ENCODE peak calls at places on chromosomes 4 and X, in nine cellular contexts. One of them, this sample, is unnamed.

GRCh38 chrX:53684415-53685192 is 1.9 kb downstream of the HUWE1 start:
- DNase-seq in HL-60: no peak
- DNase-seq in neural crest cell: no peak
- DNase-seq in nucleus accumbens: no peak
- DNase-seq in OCI-LY7: no peak
- DNase-seq in GM23248: peak
- DNase-seq in CD8-positive, alpha-beta T cell: no peak
- DNase-seq in kidney glomerular epithelial cell: peak
- DNase-seq in anterior cingulate cortex: no peak
- DNase-seq in this sample: no peak

GRCh38 chrX:47637546-47638195 is 7.9 kb upstream of the CFP start:
- DNase-seq in CD8-positive, alpha-beta T cell: no peak
- DNase-seq in kidney glomerular epithelial cell: no peak
- DNase-seq in GM23248: no peak
- DNase-seq in neural crest cell: no peak
- DNase-seq in HL-60: no peak
- DNase-seq in OCI-LY7: no peak
- DNase-seq in nucleus accumbens: no peak
- DNase-seq in anterior cingulate cortex: peak
- DNase-seq in this sample: no peak

GRCh38 chrX:34491126-34491525 is 166.0 kb downstream of the TMEM47 start:
- DNase-seq in GM23248: no peak
- DNase-seq in CD8-positive, alpha-beta T cell: no peak
- DNase-seq in neural crest cell: no peak
- DNase-seq in anterior cingulate cortex: no peak
- DNase-seq in OCI-LY7: no peak
- DNase-seq in kidney glomerular epithelial cell: no peak
- DNase-seq in HL-60: no peak
- DNase-seq in nucleus accumbens: no peak
- DNase-seq in this sample: no peak

GRCh38 chr4:85740431-85740861 is 265.5 kb downstream of the ARHGAP24 start:
- DNase-seq in nucleus accumbens: no peak
- DNase-seq in HL-60: no peak
- DNase-seq in GM23248: peak
- DNase-seq in anterior cingulate cortex: no peak
- DNase-seq in kidney glomerular epithelial cell: no peak
- DNase-seq in OCI-LY7: no peak
- DNase-seq in CD8-positive, alpha-beta T cell: no peak
- DNase-seq in neural crest cell: no peak
- DNase-seq in this sample: no peak

GRCh38 chr4:111228874-111229273 is 606.0 kb upstream of the PITX2 start:
- DNase-seq in nucleus accumbens: no peak
- DNase-seq in CD8-positive, alpha-beta T cell: no peak
- DNase-seq in OCI-LY7: no peak
- DNase-seq in HL-60: no peak
- DNase-seq in neural crest cell: no peak
- DNase-seq in GM23248: peak
- DNase-seq in kidney glomerular epithelial cell: peak
- DNase-seq in anterior cingulate cortex: no peak
- DNase-seq in this sample: no peak

GRCh38 chr4:7778524-7779193 is 161.0 kb downstream of the AFAP1 start:
- DNase-seq in HL-60: no peak
- DNase-seq in GM23248: no peak
- DNase-seq in CD8-positive, alpha-beta T cell: no peak
- DNase-seq in anterior cingulate cortex: no peak
- DNase-seq in kidney glomerular epithelial cell: no peak
- DNase-seq in neural crest cell: no peak
- DNase-seq in OCI-LY7: no peak
- DNase-seq in nucleus accumbens: no peak
- DNase-seq in this sample: no peak

GRCh38 chrX:39152106-39152649 is 350.9 kb downstream of the MID1IP1 start:
- DNase-seq in nucleus accumbens: no peak
- DNase-seq in kidney glomerular epithelial cell: no peak
- DNase-seq in OCI-LY7: peak
- DNase-seq in CD8-positive, alpha-beta T cell: no peak
- DNase-seq in neural crest cell: peak
- DNase-seq in GM23248: peak
- DNase-seq in HL-60: no peak
- DNase-seq in anterior cingulate cortex: no peak
- DNase-seq in this sample: no peak

GRCh38 chr4:76550966-76551780 is 116.1 kb downstream of the SHROOM3 start:
- DNase-seq in neural crest cell: no peak
- DNase-seq in kidney glomerular epithelial cell: peak
- DNase-seq in CD8-positive, alpha-beta T cell: no peak
- DNase-seq in anterior cingulate cortex: no peak
- DNase-seq in OCI-LY7: no peak
- DNase-seq in GM23248: no peak
- DNase-seq in nucleus accumbens: no peak
- DNase-seq in HL-60: no peak
- DNase-seq in this sample: no peak

GRCh38 chr4:5976921-5977320 is 41.3 kb downstream of the C4orf50 start:
- DNase-seq in HL-60: no peak
- DNase-seq in nucleus accumbens: no peak
- DNase-seq in anterior cingulate cortex: no peak
- DNase-seq in neural crest cell: no peak
- DNase-seq in CD8-positive, alpha-beta T cell: no peak
- DNase-seq in kidney glomerular epithelial cell: no peak
- DNase-seq in OCI-LY7: no peak
- DNase-seq in GM23248: no peak
- DNase-seq in this sample: no peak

GRCh38 chrX:20620301-20620700 is 353.6 kb upstream of the RPS6KA3 start:
- DNase-seq in nucleus accumbens: no peak
- DNase-seq in anterior cingulate cortex: no peak
- DNase-seq in GM23248: peak
- DNase-seq in CD8-positive, alpha-beta T cell: no peak
- DNase-seq in HL-60: no peak
- DNase-seq in OCI-LY7: no peak
- DNase-seq in kidney glomerular epithelial cell: no peak
- DNase-seq in neural crest cell: no peak
- DNase-seq in this sample: no peak

GRCh38 chr4:143335979-143336827 is 473 bp upstream of the GAB1 start:
- DNase-seq in OCI-LY7: peak
- DNase-seq in anterior cingulate cortex: peak
- DNase-seq in kidney glomerular epithelial cell: peak
- DNase-seq in nucleus accumbens: peak
- DNase-seq in CD8-positive, alpha-beta T cell: no peak
- DNase-seq in GM23248: peak
- DNase-seq in neural crest cell: peak
- DNase-seq in HL-60: peak
- DNase-seq in this sample: no peak

GRCh38 chr4:17029964-17030363 is 131.5 kb upstream of the LDB2 start:
- DNase-seq in nucleus accumbens: no peak
- DNase-seq in neural crest cell: no peak
- DNase-seq in GM23248: no peak
- DNase-seq in HL-60: no peak
- DNase-seq in OCI-LY7: no peak
- DNase-seq in CD8-positive, alpha-beta T cell: no peak
- DNase-seq in kidney glomerular epithelial cell: no peak
- DNase-seq in anterior cingulate cortex: no peak
- DNase-seq in this sample: no peak

GRCh38 chr4:8700576-8700975 is 108.0 kb downstream of the CPZ start:
- DNase-seq in GM23248: peak
- DNase-seq in nucleus accumbens: no peak
- DNase-seq in OCI-LY7: no peak
- DNase-seq in CD8-positive, alpha-beta T cell: no peak
- DNase-seq in neural crest cell: no peak
- DNase-seq in anterior cingulate cortex: no peak
- DNase-seq in kidney glomerular epithelial cell: no peak
- DNase-seq in HL-60: no peak
- DNase-seq in this sample: no peak

GRCh38 chr4:110518889-110519490 is 43.0 kb downstream of the ENPEP start:
- DNase-seq in nucleus accumbens: no peak
- DNase-seq in anterior cingulate cortex: no peak
- DNase-seq in GM23248: peak
- DNase-seq in CD8-positive, alpha-beta T cell: no peak
- DNase-seq in HL-60: no peak
- DNase-seq in OCI-LY7: peak
- DNase-seq in neural crest cell: peak
- DNase-seq in kidney glomerular epithelial cell: peak
- DNase-seq in this sample: no peak

GRCh38 chr4:61200195-61200990 is at the start of gene ADGRL3:
- DNase-seq in anterior cingulate cortex: peak
- DNase-seq in CD8-positive, alpha-beta T cell: no peak
- DNase-seq in nucleus accumbens: peak
- DNase-seq in kidney glomerular epithelial cell: peak
- DNase-seq in HL-60: no peak
- DNase-seq in OCI-LY7: no peak
- DNase-seq in GM23248: peak
- DNase-seq in neural crest cell: peak
- DNase-seq in this sample: no peak

GRCh38 chr4:30717208-30718020 is 2.8 kb upstream of the PCDH7 start:
- DNase-seq in OCI-LY7: no peak
- DNase-seq in kidney glomerular epithelial cell: no peak
- DNase-seq in CD8-positive, alpha-beta T cell: no peak
- DNase-seq in GM23248: peak
- DNase-seq in nucleus accumbens: peak
- DNase-seq in anterior cingulate cortex: peak
- DNase-seq in neural crest cell: peak
- DNase-seq in HL-60: no peak
- DNase-seq in this sample: no peak

GRCh38 chr4:87853108-87853507 is 20.3 kb downstream of the MEPE start:
- DNase-seq in nucleus accumbens: no peak
- DNase-seq in anterior cingulate cortex: no peak
- DNase-seq in GM23248: peak
- DNase-seq in CD8-positive, alpha-beta T cell: no peak
- DNase-seq in kidney glomerular epithelial cell: peak
- DNase-seq in neural crest cell: no peak
- DNase-seq in OCI-LY7: peak
- DNase-seq in HL-60: no peak
- DNase-seq in this sample: peak

GRCh38 chr4:159016527-159017137 is 86.2 kb upstream of the RAPGEF2 start:
- DNase-seq in OCI-LY7: no peak
- DNase-seq in HL-60: no peak
- DNase-seq in GM23248: no peak
- DNase-seq in kidney glomerular epithelial cell: peak
- DNase-seq in neural crest cell: peak
- DNase-seq in nucleus accumbens: no peak
- DNase-seq in CD8-positive, alpha-beta T cell: no peak
- DNase-seq in anterior cingulate cortex: no peak
- DNase-seq in this sample: no peak

GRCh38 chr4:142696334-142697122 is 149.6 kb downstream of the INPP4B start:
- DNase-seq in OCI-LY7: no peak
- DNase-seq in anterior cingulate cortex: no peak
- DNase-seq in neural crest cell: no peak
- DNase-seq in CD8-positive, alpha-beta T cell: no peak
- DNase-seq in kidney glomerular epithelial cell: no peak
- DNase-seq in GM23248: peak
- DNase-seq in HL-60: no peak
- DNase-seq in nucleus accumbens: no peak
- DNase-seq in this sample: no peak

GRCh38 chr4:115331241-115331640 is 217.8 kb upstream of the NDST4 start:
- DNase-seq in GM23248: no peak
- DNase-seq in anterior cingulate cortex: no peak
- DNase-seq in kidney glomerular epithelial cell: no peak
- DNase-seq in CD8-positive, alpha-beta T cell: no peak
- DNase-seq in OCI-LY7: no peak
- DNase-seq in neural crest cell: no peak
- DNase-seq in nucleus accumbens: no peak
- DNase-seq in HL-60: no peak
- DNase-seq in this sample: no peak

GRCh38 chrX:39688576-39689373 is 409.0 kb downstream of the BCOR start:
- DNase-seq in OCI-LY7: no peak
- DNase-seq in neural crest cell: peak
- DNase-seq in GM23248: peak
- DNase-seq in CD8-positive, alpha-beta T cell: no peak
- DNase-seq in kidney glomerular epithelial cell: no peak
- DNase-seq in HL-60: peak
- DNase-seq in anterior cingulate cortex: peak
- DNase-seq in nucleus accumbens: peak
- DNase-seq in this sample: no peak

GRCh38 chr4:115834441-115834840 is 721.0 kb upstream of the NDST4 start:
- DNase-seq in kidney glomerular epithelial cell: no peak
- DNase-seq in CD8-positive, alpha-beta T cell: no peak
- DNase-seq in HL-60: no peak
- DNase-seq in nucleus accumbens: no peak
- DNase-seq in GM23248: no peak
- DNase-seq in OCI-LY7: no peak
- DNase-seq in anterior cingulate cortex: no peak
- DNase-seq in neural crest cell: no peak
- DNase-seq in this sample: no peak